ENCODE peak calls at places on chromosomes 7 and 10, in ten cellular contexts. R, X, Y, Q, D, O, S, L, N and J are unnamed samples.

GRCh38 chr7:74318043-74318442 is 28.8 kb downstream of the CLIP2 start:
- DNase-seq in R (no peak), X (no peak), Y (no peak), Q (no peak), D (no peak), O (no peak), S (no peak), L (no peak), N (no peak), J (no peak)

GRCh38 chr7:92255308-92255707 is 9.5 kb downstream of the ANKIB1 start:
- DNase-seq in R (peak), X (peak), Y (peak), Q (no peak), D (no peak), O (no peak), S (no peak), L (no peak), N (no peak), J (no peak)

GRCh38 chr7:30278849-30279505 is 5.4 kb upstream of the ZNRF2 start:
- DNase-seq in R (no peak), X (no peak), Y (no peak), Q (no peak), D (no peak), O (no peak), S (no peak), L (no peak), N (no peak), J (no peak)

GRCh38 chr7:130324270-130324669 is 20.3 kb upstream of the CPA5 start:
- DNase-seq in R (no peak), X (peak), Y (no peak), Q (no peak), D (no peak), O (no peak), S (no peak), L (no peak), N (no peak), J (no peak)

GRCh38 chr7:139588632-139589031 is 65.1 kb downstream of the CLEC2L start:
- DNase-seq in R (peak), X (peak), Y (no peak), Q (no peak), D (peak), O (no peak), S (no peak), L (no peak), N (no peak), J (no peak)

GRCh38 chr7:27179503-27180430 is 5.3 kb downstream of the HOXA11 start:
- DNase-seq in R (peak), X (no peak), Y (peak), Q (peak), D (peak), O (peak), S (no peak), L (peak), N (peak), J (peak)

GRCh38 chr10:20457656-20458055 is 439.5 kb downstream of the NEBL start:
- DNase-seq in R (no peak), X (no peak), Y (no peak), Q (no peak), D (no peak), O (no peak), S (no peak), L (no peak), N (no peak), J (no peak)

GRCh38 chr10:49200859-49201258 is 12.7 kb upstream of the TMEM273 start:
- DNase-seq in R (no peak), X (no peak), Y (no peak), Q (no peak), D (no peak), O (no peak), S (no peak), L (no peak), N (no peak), J (no peak)

GRCh38 chr7:94907420-94908203 is at the start of gene PPP1R9A:
- DNase-seq in R (peak), X (peak), Y (no peak), Q (no peak), D (peak), O (peak), S (no peak), L (peak), N (peak), J (peak)

GRCh38 chr10:79982861-79983260 is 34.0 kb upstream of the SFTPD start:
- DNase-seq in R (no peak), X (no peak), Y (no peak), Q (no peak), D (no peak), O (no peak), S (no peak), L (no peak), N (no peak), J (no peak)

DNA sequence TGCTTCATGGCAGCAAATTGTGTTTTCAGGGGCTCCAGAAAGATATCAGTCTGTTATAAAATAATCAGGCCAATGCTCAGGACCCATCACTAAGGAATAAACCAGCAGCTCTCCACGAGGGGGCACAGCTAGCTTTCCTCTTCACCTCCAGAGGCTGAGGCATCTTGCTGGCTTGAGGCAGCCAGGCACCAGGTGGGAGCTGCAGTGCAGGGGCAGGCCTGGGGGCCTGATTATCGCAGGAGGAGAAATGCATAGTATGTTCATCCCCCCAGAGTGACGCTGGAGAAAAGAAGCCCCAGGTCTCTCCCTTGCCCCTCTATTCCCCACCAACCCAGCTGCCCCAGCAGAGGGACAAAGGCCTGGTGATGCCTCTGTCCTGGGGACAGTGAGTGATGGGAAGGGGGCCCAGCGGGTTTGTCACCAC is 128.3 kb upstream of the FAM20C start:
- DNase-seq in R (peak), X (peak), Y (peak), Q (no peak), D (peak), O (no peak), S (no peak), L (peak), N (peak), J (no peak)
- TF ChIP-seq CTCF in R (peak), X (peak), Y (peak), Q (no peak), D (peak), O (peak), S (no peak), L (peak), N (peak), J (peak)

DNA sequence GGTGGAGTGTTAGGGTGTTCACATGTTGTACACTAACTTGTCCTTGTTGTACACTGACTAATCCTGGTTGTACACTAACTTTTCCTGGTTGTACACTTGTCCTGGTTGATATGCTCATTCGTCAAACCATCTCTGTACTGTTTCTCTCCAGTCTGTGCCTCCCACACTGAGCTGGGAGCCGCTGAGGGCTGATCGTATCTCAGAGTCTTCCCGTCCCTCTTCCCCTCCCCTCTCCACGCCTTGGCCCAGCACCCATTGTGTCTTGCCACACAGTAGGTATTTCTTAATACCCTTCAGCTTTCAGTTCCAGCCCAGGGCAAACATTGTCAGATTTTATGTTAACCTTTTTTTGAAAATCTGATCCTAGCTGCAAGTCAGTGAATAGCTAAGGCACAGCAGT is 32.7 kb upstream of the CHST15 start:
- DNase-seq in R (no peak), X (no peak), Y (no peak), Q (no peak), D (no peak), O (no peak), S (no peak), L (no peak), N (no peak), J (no peak)
- TF ChIP-seq CTCF in R (no peak), X (no peak), Y (no peak), Q (no peak), D (no peak), O (no peak), S (no peak), L (no peak), N (no peak), J (no peak)

GRCh38 chr7:150382844-150383225 is 3.7 kb downstream of the ZNF775 start:
- DNase-seq in R (no peak), X (no peak), Y (no peak), Q (no peak), D (no peak), O (no peak), S (no peak), L (no peak), N (no peak), J (no peak)

GRCh38 chr7:150381096-150381495 is 2.0 kb downstream of the ZNF775 start:
- DNase-seq in R (no peak), X (no peak), Y (no peak), Q (no peak), D (no peak), O (no peak), S (no peak), L (no peak), N (no peak), J (no peak)

GRCh38 chr7:150383710-150384397 is 4.7 kb downstream of the ZNF775 start:
- DNase-seq in R (no peak), X (no peak), Y (no peak), Q (no peak), D (peak), O (no peak), S (no peak), L (no peak), N (peak), J (peak)

GRCh38 chr7:150381785-150382122 is 2.6 kb downstream of the ZNF775 start:
- DNase-seq in R (no peak), X (no peak), Y (no peak), Q (no peak), D (no peak), O (no peak), S (no peak), L (no peak), N (no peak), J (no peak)

GRCh38 chr7:150382123-150382843 is 3.2 kb downstream of the ZNF775 start:
- DNase-seq in R (no peak), X (no peak), Y (no peak), Q (no peak), D (no peak), O (no peak), S (no peak), L (no peak), N (no peak), J (no peak)
- TF ChIP-seq CTCF in R (no peak), X (no peak), Y (no peak), Q (no peak), D (no peak), O (no peak), S (no peak), L (no peak), N (no peak), J (no peak)

DNA sequence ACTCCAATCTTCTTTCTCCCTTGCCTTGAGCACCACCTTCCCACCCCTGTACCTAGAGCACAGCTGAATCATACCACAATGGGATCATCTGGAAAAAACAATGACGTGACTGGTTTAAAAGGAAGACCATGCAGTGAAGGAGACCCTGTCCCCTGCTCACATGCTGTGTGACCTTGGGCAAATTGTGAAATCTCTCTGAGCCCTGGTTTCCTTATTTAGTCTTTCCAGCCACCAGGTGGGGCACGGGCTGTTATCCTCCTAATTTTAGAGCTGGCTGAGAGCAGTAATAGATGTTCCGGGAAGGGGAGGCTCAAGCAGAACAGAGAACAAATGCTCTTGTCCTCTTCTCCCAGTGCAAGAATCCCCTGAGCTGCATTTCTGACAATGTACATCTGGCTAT is 198.3 kb downstream of the RPS24 start:
- DNase-seq in R (peak), X (no peak), Y (no peak), Q (no peak), D (no peak), O (no peak), S (no peak), L (peak), N (no peak), J (no peak)
- TF ChIP-seq CTCF in R (peak), X (no peak), Y (no peak), Q (no peak), D (no peak), O (no peak), S (no peak), L (peak), N (peak), J (no peak)

DNA sequence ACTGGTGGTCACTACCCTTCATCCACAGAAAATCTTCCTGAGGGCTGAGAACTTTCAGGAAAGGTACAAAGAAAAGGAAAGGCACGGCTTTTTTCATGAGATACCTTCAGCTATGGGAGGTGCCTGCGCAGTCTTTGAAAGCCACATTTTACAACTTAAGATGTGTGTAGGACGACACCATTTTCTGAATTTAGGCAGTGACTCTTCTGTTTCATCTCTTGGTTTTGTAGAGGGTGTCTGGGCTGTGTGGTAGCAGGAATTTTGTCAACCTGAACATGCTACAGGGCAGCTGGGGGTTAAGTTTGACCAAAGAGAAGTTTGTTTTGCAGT is 138.1 kb downstream of the NRP1 start:
- DNase-seq in R (no peak), X (no peak), Y (no peak), Q (no peak), D (no peak), O (no peak), S (peak), L (no peak), N (no peak), J (no peak)
- TF ChIP-seq CTCF in R (no peak), X (no peak), Y (no peak), Q (no peak), D (no peak), O (no peak), S (no peak), L (no peak), N (no peak), J (no peak)